ENCODE peak calls at places on chromosomes 7 and 10, in nine cellular contexts. Q, E, L, S, J, W, U, O and R are unnamed samples.

GRCh38 chr10:14624600-14624999 is 150.1 kb downstream of the FAM107B start:
- DNase-seq in Q (no peak), E (no peak), L (no peak), S (no peak), J (no peak), W (no peak), U (no peak), O (no peak), R (no peak)

GRCh38 chr7:209416-209815 is 17.0 kb downstream of the FAM20C start:
- DNase-seq in Q (no peak), E (no peak), L (no peak), S (no peak), J (no peak), W (no peak), U (no peak), O (no peak), R (no peak)

GRCh38 chr10:100904903-100905302 is 7.9 kb upstream of the SLF2 start:
- DNase-seq in Q (no peak), E (no peak), L (no peak), S (no peak), J (no peak), W (no peak), U (no peak), O (no peak), R (no peak)

GRCh38 chr10:110901954-110902819 is 16.8 kb downstream of the BBIP1 start:
- DNase-seq in Q (peak; percentile 54), E (no peak), L (peak; percentile 51), S (no peak), J (peak; percentile 50), W (peak; percentile 59), U (no peak), O (no peak), R (no peak)

GRCh38 chr10:31083765-31084184 is 52.1 kb upstream of the ZNF438 start:
- DNase-seq in Q (peak; percentile 52), E (peak; percentile 61), L (peak; percentile 72), S (peak; percentile 35), J (peak; percentile 54), W (peak; percentile 76), U (no peak), O (peak; percentile 33), R (peak; percentile 79)

GRCh38 chr7:37916673-37917660 is at the start of gene SFRP4:
- DNase-seq in Q (peak; percentile 82), E (peak; percentile 72), L (no peak), S (peak; percentile 78), J (peak; percentile 87), W (peak; percentile 27), U (no peak), O (no peak), R (peak; percentile 67)

GRCh38 chr7:18703743-18704142 is 208.2 kb downstream of the HDAC9 start:
- DNase-seq in Q (no peak), E (no peak), L (no peak), S (no peak), J (no peak), W (no peak), U (no peak), O (no peak), R (no peak)

GRCh38 chr10:24255907-24256306 is 47.0 kb downstream of the KIAA1217 start:
- DNase-seq in Q (peak; percentile 22), E (no peak), L (no peak), S (peak; percentile 60), J (no peak), W (no peak), U (no peak), O (no peak), R (peak; percentile 34)

GRCh38 chr10:26440091-26440445 is 1.9 kb downstream of the APBB1IP start:
- DNase-seq in Q (no peak), E (no peak), L (no peak), S (no peak), J (no peak), W (no peak), U (no peak), O (no peak), R (no peak)

GRCh38 chr10:102796407-102797176 is 40.6 kb downstream of the CYP17A1 start:
- DNase-seq in Q (peak; percentile 61), E (no peak), L (peak; percentile 40), S (peak; percentile 92), J (no peak), W (peak; percentile 47), U (no peak), O (no peak), R (no peak)

GRCh38 chr10:100637785-100638184 is 102.0 kb downstream of the HIF1AN start:
- DNase-seq in Q (peak; percentile 48), E (no peak), L (no peak), S (no peak), J (no peak), W (peak; percentile 26), U (no peak), O (no peak), R (no peak)

GRCh38 chr7:18555968-18556367 is 60.4 kb downstream of the HDAC9 start:
- DNase-seq in Q (no peak), E (no peak), L (no peak), S (no peak), J (no peak), W (no peak), U (no peak), O (no peak), R (no peak)

GRCh38 chr10:51894752-51895151 is 195.4 kb upstream of the CSTF2T start:
- DNase-seq in Q (no peak), E (no peak), L (no peak), S (no peak), J (no peak), W (no peak), U (no peak), O (no peak), R (no peak)

GRCh38 chr7:106071356-106071998 is 40.6 kb downstream of the SYPL1 start:
- DNase-seq in Q (peak; percentile 56), E (no peak), L (peak; percentile 49), S (no peak), J (no peak), W (no peak), U (no peak), O (no peak), R (peak; percentile 88)

GRCh38 chr7:33842141-33842540 is 63.2 kb upstream of the BMPER start:
- DNase-seq in Q (no peak), E (no peak), L (no peak), S (no peak), J (no peak), W (no peak), U (no peak), O (no peak), R (no peak)

GRCh38 chr10:124551097-124551496 is 89.5 kb downstream of the LHPP start:
- DNase-seq in Q (no peak), E (no peak), L (no peak), S (no peak), J (no peak), W (no peak), U (no peak), O (no peak), R (no peak)

GRCh38 chr10:49311562-49312236 is 12.7 kb downstream of the C10orf71 start:
- DNase-seq in Q (no peak), E (no peak), L (no peak), S (no peak), J (no peak), W (no peak), U (no peak), O (no peak), R (no peak)

GRCh38 chr7:80288175-80289122 is 153.8 kb downstream of the GNAI1 start:
- DNase-seq in Q (peak; percentile 86), E (no peak), L (no peak), S (no peak), J (peak; percentile 17), W (peak; percentile 78), U (no peak), O (no peak), R (peak; percentile 41)

GRCh38 chr7:149811221-149811620 is 27.0 kb upstream of the ZNF862 start:
- DNase-seq in Q (no peak), E (peak; percentile 21), L (no peak), S (no peak), J (no peak), W (no peak), U (no peak), O (no peak), R (peak; percentile 21)

GRCh38 chr10:115295213-115295805 is 202.1 kb downstream of the ATRNL1 start:
- DNase-seq in Q (no peak), E (no peak), L (no peak), S (no peak), J (no peak), W (no peak), U (no peak), O (no peak), R (no peak)

GRCh38 chr7:27409311-27409710 is 166.7 kb downstream of the EVX1 start:
- DNase-seq in Q (no peak), E (no peak), L (no peak), S (no peak), J (no peak), W (no peak), U (no peak), O (no peak), R (no peak)

GRCh38 chr7:143382126-143382790 is 1.1 kb downstream of the ZYX start:
- DNase-seq in Q (peak; percentile 16), E (no peak), L (no peak), S (no peak), J (no peak), W (no peak), U (no peak), O (no peak), R (peak; percentile 13)

GRCh38 chr10:5462841-5463293 is 36.5 kb downstream of the CALML5 start:
- DNase-seq in Q (no peak), E (no peak), L (no peak), S (no peak), J (no peak), W (no peak), U (no peak), O (no peak), R (no peak)

GRCh38 chr10:62048919-62049636 is 147.6 kb downstream of the ARID5B start:
- DNase-seq in Q (peak; percentile 94), E (no peak), L (peak; percentile 88), S (peak; percentile 85), J (peak; percentile 94), W (peak; percentile 99), U (peak; percentile 94), O (peak; percentile 23), R (peak; percentile 89)

GRCh38 chr7:149257146-149257545 is 4.8 kb upstream of the ZNF783 start:
- DNase-seq in Q (no peak), E (no peak), L (no peak), S (no peak), J (no peak), W (peak; percentile 45), U (no peak), O (no peak), R (no peak)

GRCh38 chr7:147146169-147146568 is 1029.6 kb downstream of the CNTNAP2 start:
- DNase-seq in Q (no peak), E (no peak), L (no peak), S (no peak), J (no peak), W (no peak), U (no peak), O (no peak), R (no peak)

GRCh38 chr7:22665816-22666375 is 61.1 kb upstream of the IL6 start:
- DNase-seq in Q (peak; percentile 56), E (no peak), L (no peak), S (no peak), J (no peak), W (no peak), U (no peak), O (no peak), R (no peak)

GRCh38 chr10:9296206-9296605 is 1241.7 kb downstream of the GATA3 start:
- DNase-seq in Q (peak; percentile 66), E (no peak), L (no peak), S (no peak), J (no peak), W (peak; percentile 19), U (no peak), O (no peak), R (no peak)

GRCh38 chr10:5811387-5811821 is 1.8 kb downstream of the GDI2 start:
- DNase-seq in Q (peak; percentile 18), E (peak; percentile 41), L (no peak), S (no peak), J (peak; percentile 25), W (peak; percentile 56), U (peak; percentile 31), O (no peak), R (peak; percentile 60)

GRCh38 chr10:124138195-124138882 is 44.9 kb upstream of the CHST15 start:
- DNase-seq in Q (no peak), E (no peak), L (no peak), S (no peak), J (no peak), W (no peak), U (no peak), O (no peak), R (no peak)

GRCh38 chr7:41824284-41824683 is 121.4 kb upstream of the INHBA start:
- DNase-seq in Q (peak; percentile 73), E (no peak), L (no peak), S (no peak), J (no peak), W (peak; percentile 60), U (no peak), O (no peak), R (peak; percentile 48)